ENCODE peak calls at places on chromosome 7, in four cellular contexts. M is cardiac muscle cell, V is AG04450, E is A549. P is an unnamed sample.

GRCh38 chr7:4683884-4684565 is 1.9 kb downstream of the FOXK1 start:
- DNase-seq in M (peak; percentile 25), V (no peak), E (no peak), P (no peak)

GRCh38 chr7:91929463-91929862 is 11.2 kb upstream of the AKAP9 start:
- DNase-seq in M (no peak), V (no peak), E (no peak), P (no peak)

GRCh38 chr7:102152672-102153585 is 133.7 kb upstream of the SH2B2 start:
- DNase-seq in M (peak; percentile 52), V (no peak), E (peak; percentile 95), P (no peak)

GRCh38 chr7:5653661-5654060 is 127.8 kb downstream of the RNF216 start:
- DNase-seq in M (no peak), V (no peak), E (no peak), P (no peak)

GRCh38 chr7:7563269-7563668 is 3.4 kb upstream of the MIOS start:
- DNase-seq in M (no peak), V (no peak), E (no peak), P (no peak)

GRCh38 chr7:110027385-110027784 is 1063.5 kb upstream of the LRRN3 start:
- DNase-seq in M (no peak), V (no peak), E (no peak), P (no peak)

GRCh38 chr7:101666751-101667150 is 37.7 kb upstream of the MYL10 start:
- DNase-seq in M (no peak), V (no peak), E (no peak), P (no peak)

GRCh38 chr7:92797284-92797683 is 39.1 kb downstream of the CDK6 start:
- DNase-seq in M (no peak), V (no peak), E (no peak), P (no peak)

GRCh38 chr7:116496653-116497052 is 2.9 kb upstream of the CAV2 start:
- DNase-seq in M (no peak), V (no peak), E (no peak), P (no peak)

GRCh38 chr7:145557805-145558204 is 558.8 kb upstream of the CNTNAP2 start:
- DNase-seq in M (no peak), V (no peak), E (no peak), P (no peak)

GRCh38 chr7:159099217-159099655 is 45.4 kb downstream of the VIPR2 start:
- DNase-seq in M (no peak), V (no peak), E (no peak), P (no peak)

GRCh38 chr7:42345478-42346299 is 108.7 kb upstream of the GLI3 start:
- DNase-seq in M (no peak), V (no peak), E (no peak), P (no peak)

GRCh38 chr7:19701471-19701870 is 7.4 kb downstream of the POLR1F start:
- DNase-seq in M (no peak), V (no peak), E (no peak), P (no peak)

GRCh38 chr7:130345106-130345505 is 490 bp downstream of the CPA5 start:
- DNase-seq in M (no peak), V (no peak), E (no peak), P (no peak)

GRCh38 chr7:41459183-41459582 is 243.7 kb downstream of the INHBA start:
- DNase-seq in M (no peak), V (no peak), E (no peak), P (no peak)

GRCh38 chr7:104127204-104127603 is 80.6 kb downstream of the ORC5 start:
- DNase-seq in M (no peak), V (no peak), E (no peak), P (no peak)

GRCh38 chr7:94289071-94289470 is 105.6 kb upstream of the COL1A2 start:
- DNase-seq in M (peak; percentile 84), V (peak; percentile 80), E (peak; percentile 64), P (peak; percentile 84)

GRCh38 chr7:19397917-19398316 is 252.7 kb upstream of the FERD3L start:
- DNase-seq in M (no peak), V (no peak), E (no peak), P (no peak)

GRCh38 chr7:103141753-103142404 is 7.0 kb downstream of the NAPEPLD start:
- DNase-seq in M (no peak), V (no peak), E (no peak), P (no peak)

GRCh38 chr7:133434246-133434865 is 181.5 kb downstream of the EXOC4 start:
- DNase-seq in M (no peak), V (no peak), E (peak; percentile 21), P (no peak)

GRCh38 chr7:133081605-133082389 is at the start of gene CHCHD3:
- DNase-seq in M (peak; percentile 99), V (peak; percentile 94), E (peak; percentile 96), P (peak; percentile 88)

GRCh38 chr7:66505531-66506451 is 122.9 kb upstream of the KCTD7 start:
- DNase-seq in M (no peak), V (no peak), E (no peak), P (no peak)

GRCh38 chr7:20532841-20533240 is 82.6 kb upstream of the ABCB5 start:
- DNase-seq in M (no peak), V (no peak), E (no peak), P (no peak)

GRCh38 chr7:129258649-129259389 is 34.0 kb downstream of the AHCYL2 start:
- DNase-seq in M (peak; percentile 8), V (no peak), E (no peak), P (peak; percentile 77)

GRCh38 chr7:127907638-127908040 is 123.6 kb downstream of the LRRC4 start:
- DNase-seq in M (no peak), V (peak; percentile 59), E (no peak), P (no peak)

GRCh38 chr7:93228302-93228701 is 2.0 kb upstream of the HEPACAM2 start:
- DNase-seq in M (peak; percentile 76), V (peak; percentile 23), E (peak; percentile 38), P (peak; percentile 58)

GRCh38 chr7:25735674-25736242 is 416.2 kb upstream of the NFE2L3 start:
- DNase-seq in M (no peak), V (no peak), E (no peak), P (no peak)

GRCh38 chr7:92058040-92058439 is 76.2 kb downstream of the CYP51A1 start:
- DNase-seq in M (no peak), V (no peak), E (no peak), P (no peak)

GRCh38 chr7:11533229-11533820 is 298.7 kb downstream of the THSD7A start:
- DNase-seq in M (no peak), V (no peak), E (no peak), P (no peak)

GRCh38 chr7:50306491-50307367 is 2.2 kb downstream of the IKZF1 start:
- DNase-seq in M (no peak), V (no peak), E (no peak), P (no peak)

GRCh38 chr7:22435105-22435504 is 64.9 kb downstream of the STEAP1B start:
- DNase-seq in M (no peak), V (no peak), E (no peak), P (no peak)

GRCh38 chr7:22435720-22436119 is 64.3 kb downstream of the STEAP1B start:
- DNase-seq in M (no peak), V (no peak), E (no peak), P (no peak)

GRCh38 chr7:22432203-22432718 is 67.7 kb downstream of the STEAP1B start:
- DNase-seq in M (no peak), V (no peak), E (no peak), P (no peak)

GRCh38 chr7:22430457-22430856 is 69.5 kb downstream of the STEAP1B start:
- DNase-seq in M (no peak), V (peak; percentile 20), E (no peak), P (no peak)

DNA sequence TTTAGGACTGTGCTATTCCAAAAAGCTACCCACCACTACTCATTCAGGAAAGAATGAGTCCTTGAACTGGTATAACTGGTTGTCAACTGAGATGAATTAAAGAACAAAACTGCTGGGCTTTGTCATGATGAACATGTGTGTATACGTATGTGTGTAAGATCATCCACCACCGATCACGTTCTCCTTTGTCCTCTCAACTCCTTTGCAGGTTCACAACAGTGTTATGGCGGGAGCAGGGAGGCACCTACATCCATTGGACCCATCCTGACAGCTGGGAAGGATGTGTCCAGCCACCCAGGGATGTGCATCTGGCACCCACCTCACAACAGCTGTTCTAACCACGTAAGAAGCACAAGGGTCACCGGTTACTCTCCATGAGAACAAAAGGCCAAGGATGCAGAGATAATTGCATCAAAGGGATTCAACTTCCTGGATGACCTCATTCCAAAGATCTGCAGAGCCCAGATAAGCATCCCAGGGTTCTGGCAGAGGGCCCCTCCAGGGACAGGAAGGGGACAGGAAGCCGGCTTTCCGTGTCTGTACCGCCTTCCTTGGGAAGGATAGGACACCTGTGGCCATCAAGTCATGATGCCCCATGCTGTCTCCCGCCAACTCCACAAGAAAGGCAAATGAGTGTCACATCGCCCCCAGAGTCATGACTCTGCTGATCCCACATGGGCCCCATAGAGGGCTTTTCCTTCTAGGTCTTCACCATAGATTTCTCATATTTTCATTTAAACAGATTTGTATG is 66.1 kb downstream of the STEAP1B start:
- DNase-seq in M (no peak), V (no peak), E (no peak), P (no peak)
- H3K27ac ChIP-seq in M (no peak overlapping the region), V (no peak overlapping the region), E (no peak overlapping the region), P (no peak overlapping the region)

GRCh38 chr7:108423089-108423989 is 32.9 kb downstream of the NRCAM start:
- DNase-seq in M (no peak), V (no peak), E (no peak), P (no peak)

GRCh38 chr7:108419961-108420360 is 36.3 kb downstream of the NRCAM start:
- DNase-seq in M (no peak), V (no peak), E (no peak), P (no peak)

GRCh38 chr7:108424013-108424412 is 32.2 kb downstream of the NRCAM start:
- DNase-seq in M (no peak), V (no peak), E (no peak), P (no peak)

GRCh38 chr7:108420482-108420908 is 35.7 kb downstream of the NRCAM start:
- DNase-seq in M (no peak), V (no peak), E (peak; percentile 44), P (peak; percentile 70)

GRCh38 chr7:108421720-108422331 is 34.4 kb downstream of the NRCAM start:
- DNase-seq in M (no peak), V (no peak), E (no peak), P (no peak)
- H3K27ac ChIP-seq in M (no peak overlapping the region), V (no peak overlapping the region), E (peak overlapping the region; percentile 82), P (no peak overlapping the region)

DNA sequence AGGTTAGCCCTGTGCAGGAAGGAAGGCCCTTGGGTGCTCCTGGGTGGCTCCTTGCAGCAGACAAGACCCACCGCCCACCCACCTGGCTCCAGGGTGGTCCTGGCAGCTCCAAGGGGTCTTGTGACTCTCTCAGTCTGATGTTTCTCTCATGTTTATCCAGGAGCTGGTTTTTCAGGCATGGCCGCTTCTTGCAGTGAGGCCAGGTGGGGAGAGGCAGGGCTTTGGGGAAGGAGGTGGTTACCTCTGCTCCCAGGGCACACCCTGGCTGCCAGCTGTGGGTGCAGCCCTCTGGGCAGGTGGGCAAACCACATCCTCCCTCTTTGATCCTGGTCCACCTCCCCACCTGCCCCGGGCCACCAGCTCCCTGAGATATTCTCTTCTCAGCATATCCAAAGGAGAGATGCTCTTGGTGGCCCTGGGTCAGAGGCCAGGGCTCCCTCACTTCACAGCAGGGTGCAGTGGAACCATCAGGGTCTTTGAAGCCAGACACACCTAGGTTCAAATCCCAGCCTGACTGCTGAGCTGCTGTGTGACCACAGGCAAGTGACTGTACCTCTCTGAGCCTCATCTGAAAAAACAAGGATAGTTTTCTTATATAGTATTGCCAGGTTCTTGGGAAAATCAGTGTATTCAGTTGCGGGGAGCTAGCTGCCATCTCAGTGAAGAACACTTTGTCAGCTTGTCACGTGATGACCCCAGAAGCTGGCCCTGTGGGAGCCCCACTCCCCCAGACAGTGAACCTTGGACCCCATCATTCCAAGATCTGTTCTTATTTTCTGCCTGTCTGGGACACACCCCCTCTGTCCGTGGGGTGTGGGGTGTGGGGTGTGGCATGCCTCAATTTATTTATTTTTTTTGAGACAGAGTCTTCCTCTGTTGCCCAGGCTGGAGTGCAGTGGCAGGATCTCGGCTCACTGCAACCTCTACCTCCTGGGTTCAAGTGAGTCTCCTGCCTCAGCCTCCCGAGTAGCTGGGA is 11.5 kb downstream of the GTF2IRD1 start:
- DNase-seq in M (no peak), V (no peak), E (no peak), P (no peak)
- H3K27ac ChIP-seq in M (peak overlapping the region; percentile 76), V (no peak overlapping the region), E (no peak overlapping the region), P (no peak overlapping the region)

GRCh38 chr7:45203947-45204445 is 46.4 kb downstream of the RAMP3 start:
- DNase-seq in M (no peak), V (peak; percentile 7), E (no peak), P (no peak)
- H3K27ac ChIP-seq in M (no peak overlapping the region), V (no peak overlapping the region), E (peak overlapping the region; percentile 20), P (no peak overlapping the region)

P was measured in SK-N-MC.